ENCODE peak calls at places on chromosomes 12 and 14, in five cellular contexts. T is neuronal stem cell; R is stimulated activated CD8-positive, alpha-beta memory T cell treated with anti-CD3 and anti-CD28 coated beads, Interleukin-15, amount 100 ng/mL, for 48 hours; L is activated T-helper 1 cell treated with anti-CD3 and anti-CD28 coated beads, Interleukin-12 subunit alpha, Interleukin-12 subunit beta, Interleukin-2, Interleukin-4 antibody, amounts not matched to agents 30 ng/mL and 10 ng/mL and 1 ng/mL, durations not matched to agents 14 hours and 24 hours and 36 hours; J is left cardiac atrium. Z is an unnamed sample.

GRCh38 chr14:70881549-70882174 is 25.6 kb upstream of the PCNX1 start:
- DNase-seq in T (no peak), L (no peak), R (no peak), J (no peak), Z (no peak)

GRCh38 chr14:106436310-106436905 is 910.0 kb downstream of the TMEM121 start:
- DNase-seq in T (no peak), J (no peak), R (peak), L (peak), Z (peak)

GRCh38 chr12:46455648-46456352 is 83.2 kb upstream of the SLC38A2 start:
- DNase-seq in R (no peak), J (no peak), L (no peak), T (no peak), Z (no peak)

GRCh38 chr14:43988989-43989388 is 518.1 kb downstream of the FSCB start:
- DNase-seq in J (no peak), R (no peak), T (no peak), L (no peak), Z (no peak)

GRCh38 chr14:100827751-100828447 is 2.0 kb downstream of the MEG3 start:
- DNase-seq in J (no peak), L (no peak), R (no peak), T (no peak), Z (no peak)

GRCh38 chr12:116735951-116736599 is 1.8 kb downstream of the SPRING1 start:
- DNase-seq in T (no peak), R (no peak), J (no peak), L (no peak), Z (no peak)

GRCh38 chr12:124143726-124144125 is 151.2 kb upstream of the RFLNA start:
- DNase-seq in J (no peak), R (no peak), L (no peak), T (no peak), Z (no peak)

GRCh38 chr12:11906284-11906935 is 164.3 kb upstream of the BCL2L14 start:
- DNase-seq in R (no peak), T (no peak), J (no peak), L (no peak), Z (no peak)

GRCh38 chr14:99524804-99525698 is 43.8 kb downstream of the CCNK start:
- DNase-seq in T (no peak), L (no peak), J (no peak), R (no peak), Z (peak)

GRCh38 chr14:51554953-51555352 is 96.8 kb upstream of the FRMD6 start:
- DNase-seq in R (no peak), J (no peak), L (no peak), T (no peak), Z (no peak)

GRCh38 chr12:107351716-107352115 is 258.4 kb upstream of the CRY1 start:
- DNase-seq in R (no peak), T (no peak), L (no peak), J (no peak), Z (no peak)

GRCh38 chr12:112762753-112763152 is 28.8 kb upstream of the RPH3A start:
- DNase-seq in J (no peak), T (no peak), R (no peak), L (no peak), Z (no peak)